ENCODE peak calls at places on chromosomes 12 and 14, in eight cellular contexts. L is mesenchymal stem cell; V is AG20443; E is posterior vena cava; Y is NCI-H2171 treated with DMSO at 0.1 percent for 48 hours; X is lower lobe of right lung; T is stimulated activated CD4-positive, alpha-beta T cell treated with anti-CD3 and anti-CD28 coated beads, Interleukin-2, amount 100 ng/mL, for 48 hours; I is activated CD8-positive, alpha-beta memory T cell treated with anti-CD3 and anti-CD28 coated beads, Interleukin-2, amount 50 U/mL, for 4 hours. A is an unnamed sample.

GRCh38 chr14:29927596-29928341 is at the start of gene PRKD1:
- DNase-seq in L (peak), V (peak), E (peak), Y (peak), X (peak), T (no peak), I (no peak), A (peak)

GRCh38 chr12:62693291-62694040 is 226.8 kb downstream of the MON2 start:
- DNase-seq in L (no peak), V (no peak), E (no peak), Y (peak), X (no peak), T (no peak), I (no peak), A (no peak)

GRCh38 chr12:70576341-70577282 is 60.6 kb downstream of the PTPRB start:
- DNase-seq in L (peak), V (peak), E (no peak), Y (peak), X (no peak), T (no peak), I (no peak), A (no peak)

GRCh38 chr12:99087278-99087677 is 442.2 kb downstream of the APAF1 start:
- DNase-seq in L (no peak), V (no peak), E (no peak), Y (peak), X (no peak), T (no peak), I (no peak), A (no peak)

GRCh38 chr14:106318700-106319099 is 792.3 kb downstream of the TMEM121 start:
- DNase-seq in L (no peak), V (no peak), E (no peak), Y (no peak), X (no peak), T (peak), I (peak), A (no peak)

GRCh38 chr14:94382684-94383663 is 5.4 kb downstream of the SERPINA1 start:
- DNase-seq in L (no peak), V (no peak), E (no peak), Y (no peak), X (no peak), T (no peak), I (no peak), A (no peak)

GRCh38 chr12:67624355-67624754 is 24.2 kb upstream of the DYRK2 start:
- DNase-seq in L (no peak), V (no peak), E (no peak), Y (no peak), X (no peak), T (no peak), I (no peak), A (no peak)

GRCh38 chr12:30598889-30599288 is 96.8 kb downstream of the IPO8 start:
- DNase-seq in L (no peak), V (no peak), E (no peak), Y (no peak), X (no peak), T (no peak), I (no peak), A (no peak)

GRCh38 chr12:103924761-103925641 is 5.2 kb upstream of the HSP90B1 start:
- DNase-seq in L (peak), V (peak), E (no peak), Y (peak), X (no peak), T (peak), I (peak), A (no peak)

GRCh38 chr14:87397499-87397898 is 595.5 kb downstream of the GALC start:
- DNase-seq in L (no peak), V (no peak), E (no peak), Y (no peak), X (no peak), T (no peak), I (no peak), A (no peak)

GRCh38 chr12:82415402-82415801 is 57.1 kb downstream of the METTL25 start:
- DNase-seq in L (no peak), V (no peak), E (no peak), Y (no peak), X (no peak), T (no peak), I (no peak), A (no peak)

GRCh38 chr14:65940056-65940735 is 527.7 kb downstream of the FUT8 start:
- DNase-seq in L (no peak), V (no peak), E (no peak), Y (peak), X (no peak), T (no peak), I (no peak), A (no peak)

GRCh38 chr14:52902971-52903385 is 47.9 kb downstream of the FERMT2 start:
- DNase-seq in L (peak), V (no peak), E (no peak), Y (no peak), X (no peak), T (no peak), I (no peak), A (no peak)

GRCh38 chr14:101731187-101732080 is 30.1 kb upstream of the PPP2R5C start:
- DNase-seq in L (peak), V (peak), E (no peak), Y (peak), X (peak), T (peak), I (peak), A (peak)

GRCh38 chr14:51211149-51211548 is 28.9 kb upstream of the TMX1 start:
- DNase-seq in L (no peak), V (no peak), E (no peak), Y (peak), X (no peak), T (no peak), I (no peak), A (no peak)

GRCh38 chr12:81417056-81417455 is 339.2 kb downstream of the ACSS3 start:
- DNase-seq in L (no peak), V (no peak), E (no peak), Y (peak), X (no peak), T (no peak), I (no peak), A (no peak)

GRCh38 chr14:37864128-37864527 is 268.7 kb downstream of the TTC6 start:
- DNase-seq in L (no peak), V (no peak), E (no peak), Y (no peak), X (no peak), T (no peak), I (no peak), A (no peak)

GRCh38 chr14:49966304-49966809 is 73.5 kb downstream of the ARF6 start:
- DNase-seq in L (no peak), V (peak), E (no peak), Y (no peak), X (no peak), T (no peak), I (no peak), A (no peak)

GRCh38 chr12:94721173-94721572 is 70.8 kb upstream of the TMCC3 start:
- DNase-seq in L (no peak), V (no peak), E (no peak), Y (no peak), X (no peak), T (no peak), I (no peak), A (no peak)

GRCh38 chr12:30578426-30578825 is 117.2 kb downstream of the IPO8 start:
- DNase-seq in L (no peak), V (no peak), E (no peak), Y (no peak), X (no peak), T (no peak), I (no peak), A (no peak)

GRCh38 chr12:55742719-55743130 is at the start of gene GDF11:
- DNase-seq in L (peak), V (peak), E (peak), Y (peak), X (peak), T (peak), I (peak), A (peak)

GRCh38 chr12:119258149-119258548 is 76.4 kb upstream of the CCDC60 start:
- DNase-seq in L (no peak), V (no peak), E (no peak), Y (peak), X (no peak), T (no peak), I (no peak), A (no peak)

GRCh38 chr12:103401421-103401820 is 94.3 kb downstream of the C12orf42 start:
- DNase-seq in L (no peak), V (no peak), E (no peak), Y (peak), X (no peak), T (no peak), I (no peak), A (no peak)

GRCh38 chr12:2959194-2959507 is at the start of gene TEAD4:
- DNase-seq in L (peak), V (peak), E (peak), Y (peak), X (peak), T (peak), I (no peak), A (peak)

GRCh38 chr12:1367731-1368285 is 226.6 kb downstream of the FBXL14 start:
- DNase-seq in L (no peak), V (no peak), E (no peak), Y (peak), X (no peak), T (no peak), I (no peak), A (no peak)

GRCh38 chr12:67517181-67517887 is 131.2 kb upstream of the DYRK2 start:
- DNase-seq in L (no peak), V (peak), E (no peak), Y (peak), X (no peak), T (no peak), I (no peak), A (no peak)

GRCh38 chr12:54357802-54358619 is 6.3 kb downstream of the GPR84 start:
- DNase-seq in L (peak), V (peak), E (no peak), Y (peak), X (no peak), T (no peak), I (peak), A (no peak)

GRCh38 chr12:95766356-95767019 is 24.1 kb downstream of the NTN4 start:
- DNase-seq in L (no peak), V (peak), E (no peak), Y (no peak), X (no peak), T (no peak), I (no peak), A (no peak)

GRCh38 chr12:66269757-66270383 is 32.4 kb upstream of the HELB start:
- DNase-seq in L (peak), V (peak), E (no peak), Y (peak), X (no peak), T (no peak), I (no peak), A (no peak)

A was measured in kidney.